ENCODE peak calls at places on chromosomes 5 and 9, in five cellular contexts. S, C, J, W and R are unnamed samples.
A peak's percentile ranks its signal among the peaks of the same experiment; 100 is the strongest.

GRCh38 chr5:121503111-121503840 is 348.4 kb upstream of the FTMT start:
- DNase-seq in S (peak; percentile 57), J (no peak), W (no peak), C (peak; percentile 24), R (peak; percentile 40)

GRCh38 chr5:136174021-136174659 is 18.8 kb downstream of the SMIM32 start:
- DNase-seq in S (peak; percentile 50), C (peak; percentile 57), J (no peak), W (no peak), R (no peak)

GRCh38 chr9:136372561-136373299 is 739 bp downstream of the CARD9 start:
- DNase-seq in C (peak; percentile 12), W (peak; percentile 93), J (peak; percentile 82), S (peak; percentile 36), R (peak; percentile 89)

GRCh38 chr9:33186457-33187168 is 19.5 kb upstream of the B4GALT1 start:
- DNase-seq in S (no peak), C (peak; percentile 26), W (no peak), J (no peak), R (no peak)

GRCh38 chr9:136282272-136282861 is 21.5 kb downstream of the CCDC187 start:
- DNase-seq in C (no peak), W (peak; percentile 63), J (no peak), S (no peak), R (no peak)

GRCh38 chr5:149550608-149551226 is 522 bp downstream of the CSNK1A1 start:
- DNase-seq in W (no peak), J (no peak), C (no peak), S (peak; percentile 38), R (peak; percentile 62)

GRCh38 chr5:125043781-125044391 is 297.4 kb upstream of the ZNF608 start:
- DNase-seq in J (peak; percentile 59), W (no peak), C (peak; percentile 82), S (no peak), R (no peak)

GRCh38 chr9:125510980-125511379 is 196.0 kb downstream of the MAPKAP1 start:
- DNase-seq in C (no peak), S (no peak), J (no peak), W (no peak), R (no peak)

GRCh38 chr5:145925803-145926202 is 10.6 kb upstream of the SH3RF2 start:
- DNase-seq in J (no peak), C (peak; percentile 38), W (no peak), S (no peak), R (no peak)

GRCh38 chr5:82406200-82406773 is 128.1 kb upstream of the RPS23 start:
- DNase-seq in W (no peak), C (peak; percentile 100), J (no peak), S (no peak), R (no peak)

GRCh38 chr9:109816490-109816889 is 36.5 kb downstream of the PALM2AKAP2 start:
- DNase-seq in J (no peak), C (peak; percentile 60), S (no peak), W (no peak), R (no peak)

GRCh38 chr5:141692919-141693848 is 11.2 kb upstream of the ARAP3 start:
- DNase-seq in W (no peak), C (no peak), J (no peak), S (peak; percentile 29), R (no peak)

GRCh38 chr5:141694479-141694878 is 12.4 kb upstream of the ARAP3 start:
- DNase-seq in C (no peak), S (no peak), J (no peak), W (no peak), R (no peak)

GRCh38 chr5:141697586-141697985 is 15.6 kb upstream of the ARAP3 start:
- DNase-seq in S (no peak), J (no peak), W (no peak), C (no peak), R (no peak)

GRCh38 chr5:141695627-141696180 is 13.7 kb upstream of the ARAP3 start:
- DNase-seq in S (no peak), W (no peak), C (peak; percentile 37), J (no peak), R (no peak)

GRCh38 chr5:141696431-141696830 is 14.4 kb upstream of the ARAP3 start:
- DNase-seq in J (no peak), W (no peak), C (no peak), S (no peak), R (no peak)
- H3K4me1 ChIP-seq in J (peaks cover 7% of the 10 kb centered on the region), W (no peaks in the 10 kb centered on the region), C (peaks cover 14% of the 10 kb centered on the region), S (peaks cover 16% of the 10 kb centered on the region), R (no peaks in the 10 kb centered on the region)

DNA sequence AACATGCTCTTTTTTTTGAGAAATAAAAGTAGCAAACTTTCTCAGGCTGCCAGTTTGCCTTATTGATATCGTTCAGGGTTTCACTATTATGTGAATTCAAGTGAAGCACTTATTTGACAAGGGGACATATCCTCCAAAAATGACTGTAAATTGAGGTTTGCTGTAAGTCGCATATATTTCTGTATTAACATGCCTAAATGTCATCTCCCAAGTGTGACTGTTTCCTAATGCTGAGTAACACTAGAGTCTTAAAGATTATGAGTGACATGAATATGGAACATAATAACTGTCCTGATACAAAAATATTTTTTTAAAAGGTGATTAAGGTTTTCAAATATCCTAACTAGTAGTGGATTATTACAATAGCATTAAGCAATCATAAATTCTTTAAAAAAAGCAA is 3.7 kb downstream of the NFIB start:
- DNase-seq in C (peak; percentile 39), S (no peak), J (no peak), W (no peak), R (no peak)
- H3K4me3 ChIP-seq in C (peak overlapping the region; percentile 61), S (no peak overlapping the region), J (peak overlapping the region; percentile 93), W (peak overlapping the region; percentile 57), R (peak overlapping the region; percentile 41)

GRCh38 chr5:147451125-147451524 is 58.7 kb downstream of the DPYSL3 start:
- DNase-seq in J (no peak), S (peak; percentile 39), C (no peak), W (no peak), R (no peak)
- H3K27ac ChIP-seq in J (no peak overlapping the region), S (peak overlapping the region; percentile 4), C (no peak overlapping the region), W (no peak overlapping the region), R (peak overlapping the region; percentile 7)

DNA sequence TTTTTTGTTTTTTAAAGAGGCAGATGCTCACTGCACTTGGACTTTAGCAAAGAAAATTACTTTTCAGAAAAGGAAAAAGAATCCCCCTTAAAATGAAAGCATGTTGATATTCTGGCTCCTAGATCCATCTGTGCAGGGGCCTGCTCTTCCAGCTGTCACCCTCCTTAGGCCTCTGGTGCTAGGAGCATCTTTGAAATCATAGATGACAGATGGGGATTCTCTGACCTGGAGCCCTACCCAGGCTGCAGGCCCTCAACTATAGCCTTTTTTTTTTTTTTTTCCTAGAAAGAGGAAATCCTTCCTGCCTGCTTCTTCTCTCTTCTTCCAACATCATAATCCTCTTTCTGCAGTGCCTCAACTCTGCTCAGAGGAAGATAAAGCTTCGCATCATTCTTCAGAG is 16.3 kb upstream of the DCP2 start:
- DNase-seq in S (no peak), J (no peak), C (no peak), W (no peak), R (no peak)
- H3K4me1 ChIP-seq in S (peaks cover 6% of the 10 kb centered on the region), J (peaks cover 35% of the 10 kb centered on the region), C (peaks cover 28% of the 10 kb centered on the region), W (peaks cover 18% of the 10 kb centered on the region), R (peaks cover 5% of the 10 kb centered on the region)

GRCh38 chr5:159105318-159106053 is 5.8 kb upstream of the EBF1 start:
- DNase-seq in J (no peak), C (no peak), S (peak; percentile 64), W (no peak), R (no peak)
- H3K4me3 ChIP-seq in J (no peak overlapping the region), C (no peak overlapping the region), S (peak overlapping the region; percentile 48), W (no peak overlapping the region), R (no peak overlapping the region)

GRCh38 chr5:56490971-56491468 is 257.9 kb upstream of the ANKRD55 start:
- DNase-seq in C (no peak), W (no peak), S (no peak), J (no peak), R (no peak)

GRCh38 chr5:56494300-56494704 is 261.2 kb upstream of the ANKRD55 start:
- DNase-seq in S (no peak), C (no peak), W (no peak), J (no peak), R (no peak)

GRCh38 chr5:56493293-56493692 is 260.2 kb upstream of the ANKRD55 start:
- DNase-seq in S (no peak), C (no peak), J (no peak), W (no peak), R (no peak)

GRCh38 chr5:56493751-56494150 is 260.6 kb upstream of the ANKRD55 start:
- DNase-seq in W (no peak), J (no peak), S (no peak), C (no peak), R (no peak)

DNA sequence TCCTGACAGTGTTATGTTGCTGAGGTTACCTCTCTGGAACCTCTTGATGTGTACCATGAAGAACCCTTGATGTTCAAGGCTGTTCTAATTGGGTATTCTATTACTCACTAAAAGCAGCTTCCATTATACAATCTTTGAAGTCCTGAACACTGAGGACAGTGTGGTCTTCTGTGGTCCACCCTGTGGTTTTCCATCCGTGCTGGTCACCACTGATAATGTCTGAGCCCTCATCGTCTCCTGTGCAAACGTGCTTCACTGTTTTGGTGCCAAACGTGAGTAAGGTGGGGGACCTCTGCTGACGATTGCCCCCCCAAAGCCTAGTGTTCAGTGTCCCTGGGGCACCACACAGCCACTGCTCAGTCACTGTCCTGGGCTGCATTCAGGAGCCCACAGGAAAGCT is 259.7 kb upstream of the ANKRD55 start:
- DNase-seq in C (no peak), W (no peak), S (no peak), J (no peak), R (no peak)
- H3K27ac ChIP-seq in C (no peak overlapping the region), W (no peak overlapping the region), S (no peak overlapping the region), J (no peak overlapping the region), R (no peak overlapping the region)

DNA sequence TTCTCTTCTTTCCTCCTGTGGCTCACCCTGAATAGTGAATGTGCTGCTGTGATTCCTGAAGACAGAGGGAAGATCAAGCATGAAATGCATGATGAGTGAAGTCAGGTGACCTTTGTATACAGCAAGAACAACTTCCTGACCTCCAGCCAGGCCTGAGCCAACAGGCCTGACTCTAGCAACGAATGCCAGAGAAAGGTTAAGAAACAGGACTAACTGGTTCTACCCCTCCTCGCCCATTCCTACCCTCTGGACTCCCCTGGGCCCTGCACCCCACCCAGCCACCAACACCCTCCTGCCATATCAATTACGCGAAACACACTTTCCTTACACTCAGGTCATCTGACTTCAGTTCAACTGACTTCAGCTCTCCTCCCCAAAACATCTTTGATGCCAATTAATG is 4.9 kb downstream of the SUSD1 start:
- DNase-seq in C (no peak), J (no peak), S (no peak), W (no peak), R (no peak)
- H3K4me1 ChIP-seq in C (peaks cover 6% of the 10 kb centered on the region), J (peaks cover 9% of the 10 kb centered on the region), S (peaks cover 15% of the 10 kb centered on the region), W (no peaks in the 10 kb centered on the region), R (peaks cover 2% of the 10 kb centered on the region)

DNA sequence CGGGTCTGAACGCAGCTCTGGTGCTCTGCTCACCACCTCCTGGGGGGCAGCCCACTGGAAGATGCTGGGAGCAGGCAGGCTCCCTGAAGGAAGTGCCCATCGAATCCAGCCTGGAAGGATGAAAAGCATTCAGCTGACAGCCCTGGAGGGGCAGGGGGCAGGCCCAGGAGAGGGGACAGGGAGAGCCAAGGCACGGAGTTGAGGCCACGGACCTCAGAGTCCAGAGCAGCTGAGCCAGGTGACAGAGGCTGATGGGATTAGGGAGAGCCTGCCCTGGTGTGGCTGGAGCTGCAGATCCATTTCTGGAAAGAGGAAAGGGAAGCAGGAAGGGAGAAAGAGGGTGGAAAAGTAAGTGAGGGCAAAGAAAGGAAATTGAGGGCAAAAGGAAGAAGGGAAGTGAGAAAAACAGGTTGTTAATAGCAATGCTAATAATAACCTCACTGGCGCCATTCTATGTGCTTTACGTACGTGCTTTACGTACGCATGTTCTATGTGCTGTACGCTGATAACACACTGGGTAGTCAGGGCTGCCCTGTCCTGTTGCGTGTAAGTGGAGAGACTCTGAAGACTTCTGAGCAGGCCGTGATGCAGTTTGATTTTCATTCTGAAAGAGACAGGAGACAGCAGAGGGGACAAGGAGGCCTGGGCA is 52.6 kb downstream of the LMX1B start:
- DNase-seq in C (no peak), W (no peak), S (peak; percentile 41), J (no peak), R (no peak)
- H3K4me3 ChIP-seq in C (no peak overlapping the region), W (no peak overlapping the region), S (peak overlapping the region; percentile 48), J (no peak overlapping the region), R (no peak overlapping the region)

GRCh38 chr9:131579789-131580211 is 34.5 kb downstream of the PRRT1B start:
- DNase-seq in C (no peak), J (no peak), W (peak; percentile 62), S (no peak), R (peak; percentile 69)
- H3K27ac ChIP-seq in C (no peak overlapping the region), J (no peak overlapping the region), W (no peak overlapping the region), S (no peak overlapping the region), R (no peak overlapping the region)